ENCODE peak calls at places on chromosomes 5 and 9, in four cellular contexts. J, G, S and Z are unnamed samples.

GRCh38 chr5:149128023-149128875 is 13.0 kb upstream of the ABLIM3 start:
- DNase-seq in J (peak), G (peak), S (no peak), Z (peak)

GRCh38 chr5:113195726-113196125 is 219.1 kb downstream of the DCP2 start:
- DNase-seq in J (no peak), G (no peak), S (no peak), Z (no peak)

GRCh38 chr5:103434057-103434456 is 128.5 kb downstream of the NUDT12 start:
- DNase-seq in J (peak), G (no peak), S (peak), Z (peak)

GRCh38 chr9:110142868-110143866 is 64.8 kb downstream of the C9orf152 start:
- DNase-seq in J (peak), G (peak), S (no peak), Z (peak)

GRCh38 chr5:138708761-138709160 is 44.5 kb upstream of the CTNNA1 start:
- DNase-seq in J (no peak), G (no peak), S (no peak), Z (no peak)

GRCh38 chr5:39520232-39520572 is 95.4 kb upstream of the DAB2 start:
- DNase-seq in J (no peak), G (no peak), S (no peak), Z (no peak)

GRCh38 chr5:97644896-97645295 is 461.8 kb upstream of the RIOK2 start:
- DNase-seq in J (no peak), G (no peak), S (no peak), Z (no peak)

GRCh38 chr5:61624966-61625681 is 293.1 kb downstream of the ZSWIM6 start:
- DNase-seq in J (no peak), G (no peak), S (no peak), Z (no peak)

GRCh38 chr5:101045689-101046088 is 142.6 kb upstream of the ST8SIA4 start:
- DNase-seq in J (no peak), G (no peak), S (no peak), Z (no peak)

GRCh38 chr5:108858959-108859358 is 111.3 kb downstream of the FER start:
- DNase-seq in J (peak), G (no peak), S (no peak), Z (no peak)

GRCh38 chr9:19133549-19134345 is 6.5 kb upstream of the PLIN2 start:
- DNase-seq in J (no peak), G (no peak), S (no peak), Z (no peak)

GRCh38 chr9:806285-807156 is 35.0 kb upstream of the DMRT1 start:
- DNase-seq in J (peak), G (peak), S (no peak), Z (no peak)

GRCh38 chr5:75050415-75050814 is 1.9 kb downstream of the GCNT4 start:
- DNase-seq in J (peak), G (peak), S (no peak), Z (peak)

GRCh38 chr5:6902597-6902996 is 189.4 kb downstream of the TENT4A start:
- DNase-seq in J (no peak), G (no peak), S (no peak), Z (no peak)

DNA sequence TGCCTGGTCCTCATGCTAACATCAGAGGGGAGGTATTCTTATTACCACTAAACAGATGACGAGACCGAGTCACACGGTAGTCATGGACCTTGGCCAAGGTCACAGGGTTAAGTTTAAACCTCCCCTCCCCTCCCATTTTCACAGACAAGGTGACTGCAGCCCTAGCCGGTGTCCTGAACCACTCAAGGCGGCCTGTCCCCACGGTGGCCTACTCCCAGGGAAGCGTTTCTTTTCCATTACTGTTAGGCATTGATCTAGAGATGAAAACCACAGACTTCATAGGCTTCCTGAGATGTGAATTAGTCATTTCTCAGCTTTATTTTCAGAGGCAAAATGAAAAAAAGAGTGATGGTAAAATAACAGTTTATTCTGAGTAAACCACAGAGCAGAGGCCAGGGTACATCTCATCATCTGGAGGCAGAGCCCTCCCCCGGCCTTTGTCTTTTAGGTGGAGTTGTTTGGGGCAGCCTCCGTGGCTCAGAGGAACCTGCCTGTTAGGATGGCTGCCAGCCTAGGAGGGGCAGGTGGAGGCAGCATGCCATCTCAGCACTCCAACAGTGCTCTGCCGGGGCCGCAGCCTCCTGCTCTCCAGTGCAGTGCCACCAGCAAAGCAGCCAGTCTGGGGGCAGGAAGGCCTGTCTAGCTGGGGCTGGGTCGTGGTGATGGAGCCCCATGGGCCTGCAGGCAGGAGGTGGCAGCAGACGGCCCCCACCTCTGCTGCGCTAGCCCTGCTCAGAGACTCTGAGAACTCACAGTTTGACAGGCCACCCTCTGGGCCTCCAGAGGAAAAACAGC is 71.2 kb downstream of the RAPGEF1 start:
- DNase-seq in J (peak), G (peak), S (no peak), Z (no peak)
- TF ChIP-seq USF2 in J (no peak), G (no peak), S (no peak), Z (no peak)

GRCh38 chr9:135068776-135069415 is 18.6 kb upstream of the OLFM1 start:
- DNase-seq in J (no peak), G (no peak), S (no peak), Z (no peak)
- TF ChIP-seq TEAD4 in J (no peak), G (no peak), S (no peak), Z (no peak)

GRCh38 chr5:139863361-139863760 is 67.8 kb downstream of the PSD2 start:
- DNase-seq in J (no peak), G (no peak), S (no peak), Z (no peak)
- TF ChIP-seq USF2 in J (no peak), G (no peak), S (no peak), Z (no peak)

DNA sequence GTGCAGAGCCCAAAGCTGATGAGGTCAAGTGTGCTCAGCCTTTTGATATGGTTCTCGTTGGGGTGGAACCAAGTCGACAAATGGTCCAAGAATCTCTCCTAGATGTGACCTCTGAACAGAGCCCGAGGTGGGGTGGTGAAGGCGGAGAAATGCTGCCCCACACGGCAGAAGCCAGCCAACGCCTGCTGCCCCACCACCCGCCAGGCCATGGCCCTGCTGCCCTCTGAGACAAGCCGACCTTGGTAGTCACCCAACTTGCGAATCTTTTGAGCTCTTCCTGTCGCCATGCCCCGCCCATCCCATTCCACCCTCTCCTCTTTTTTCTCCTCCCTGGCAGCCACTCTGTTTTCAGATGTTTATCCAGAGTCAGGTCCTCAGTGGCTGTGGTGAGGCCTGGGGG is 91.5 kb upstream of the EGFLAM start:
- DNase-seq in J (no peak), G (no peak), S (no peak), Z (no peak)
- TF ChIP-seq TEAD4 in J (no peak), G (no peak), S (no peak), Z (no peak)

DNA sequence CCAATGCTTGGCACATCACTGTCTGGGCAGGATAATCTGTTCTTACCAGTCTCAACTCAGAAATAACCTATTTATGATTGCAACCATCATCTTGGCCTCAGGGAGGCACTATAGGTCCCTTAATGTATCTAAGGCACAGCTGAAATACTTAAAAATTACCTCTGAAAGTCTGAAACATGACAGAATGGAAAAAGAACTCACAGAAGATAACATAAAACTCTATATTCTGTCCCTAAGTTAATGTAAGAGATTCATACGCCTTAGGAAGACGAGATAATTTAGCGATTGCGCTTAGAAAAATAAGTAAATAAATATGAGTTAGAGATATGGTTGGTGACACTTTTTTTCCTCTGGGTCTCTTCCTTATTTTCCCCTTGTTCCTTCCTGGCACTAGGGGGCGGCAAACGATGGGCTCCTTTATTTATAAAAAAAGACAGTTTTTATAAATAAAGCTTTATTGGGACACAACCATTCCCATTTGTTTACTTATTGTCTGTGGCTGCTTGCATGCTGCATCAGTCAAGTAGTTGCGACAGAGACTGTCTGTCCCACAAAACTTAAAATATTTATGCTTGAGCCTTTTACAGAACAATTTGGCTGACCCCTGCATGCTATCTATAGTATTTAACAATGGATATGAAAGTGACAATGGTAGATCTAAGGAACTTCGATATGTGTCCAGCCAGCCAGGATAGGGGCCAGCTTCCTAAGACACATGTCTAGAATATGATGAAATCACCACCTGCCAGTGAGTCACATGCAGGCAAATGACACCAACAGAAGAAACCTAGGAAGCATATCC is 79.6 kb downstream of the PDE4D start:
- DNase-seq in J (peak), G (peak), S (no peak), Z (peak)
- TF ChIP-seq USF2 in J (no peak), G (no peak), S (no peak), Z (no peak)

DNA sequence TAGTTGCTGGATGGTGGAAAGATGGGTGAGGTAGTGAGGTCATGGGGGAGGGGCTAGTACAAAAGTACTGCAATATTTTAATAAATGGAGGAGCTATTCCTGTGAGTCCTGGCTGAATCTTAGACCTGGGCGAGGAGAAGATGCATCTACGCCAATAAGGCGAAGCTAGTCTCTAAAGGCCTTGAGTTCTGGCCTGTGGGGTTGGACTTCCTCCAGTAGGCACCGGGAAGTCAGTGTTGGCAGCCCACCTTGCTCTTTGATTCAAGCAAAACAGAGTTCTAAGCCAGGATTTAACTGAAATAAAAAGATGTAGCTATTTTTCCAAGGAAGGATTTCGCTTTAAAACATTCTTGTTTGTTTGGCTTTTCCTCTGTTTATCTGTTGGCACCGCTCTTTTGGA is 244.6 kb downstream of the KIF4B start:
- DNase-seq in J (no peak), G (no peak), S (no peak), Z (no peak)
- TF ChIP-seq TEAD4 in J (no peak), G (no peak), S (no peak), Z (no peak)

DNA sequence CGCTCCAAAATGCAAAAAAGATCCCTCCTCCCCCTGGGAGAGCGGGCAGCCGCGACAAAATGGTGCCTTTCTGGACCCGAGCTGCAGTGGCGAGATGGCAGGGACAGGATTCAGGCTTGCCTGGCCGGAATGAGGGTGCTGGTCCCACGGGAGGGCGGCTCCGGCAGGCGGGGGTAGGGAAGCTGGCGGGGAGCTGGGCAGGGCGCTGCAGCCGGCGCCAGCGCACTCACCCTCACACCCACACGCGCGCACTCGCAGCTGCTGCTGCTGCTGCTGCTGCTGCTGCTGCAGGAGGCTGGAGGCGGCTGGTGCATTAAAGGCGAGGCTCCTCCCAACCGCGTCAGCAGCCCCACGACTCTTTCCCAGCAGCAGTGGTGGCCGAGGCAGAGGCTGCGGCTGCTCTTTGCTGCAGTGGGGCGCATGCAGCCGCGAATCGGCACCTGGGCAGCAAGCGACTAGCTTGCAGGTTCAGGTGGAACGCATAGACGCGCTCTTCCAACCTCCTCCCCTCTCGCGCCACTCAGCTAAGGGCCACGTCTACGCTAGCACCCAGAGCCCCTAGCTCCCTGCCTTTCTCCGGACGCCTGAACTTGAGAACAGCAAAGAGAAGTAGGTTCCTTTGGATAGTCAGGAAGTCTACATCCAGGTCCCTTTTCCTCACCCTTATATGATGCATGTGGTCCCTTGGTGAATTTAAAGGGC is at the start of gene PPP2R2B:
- DNase-seq in J (no peak), G (peak), S (no peak), Z (peak)
- TF ChIP-seq USF2 in J (no peak), G (no peak), S (no peak), Z (no peak)

DNA sequence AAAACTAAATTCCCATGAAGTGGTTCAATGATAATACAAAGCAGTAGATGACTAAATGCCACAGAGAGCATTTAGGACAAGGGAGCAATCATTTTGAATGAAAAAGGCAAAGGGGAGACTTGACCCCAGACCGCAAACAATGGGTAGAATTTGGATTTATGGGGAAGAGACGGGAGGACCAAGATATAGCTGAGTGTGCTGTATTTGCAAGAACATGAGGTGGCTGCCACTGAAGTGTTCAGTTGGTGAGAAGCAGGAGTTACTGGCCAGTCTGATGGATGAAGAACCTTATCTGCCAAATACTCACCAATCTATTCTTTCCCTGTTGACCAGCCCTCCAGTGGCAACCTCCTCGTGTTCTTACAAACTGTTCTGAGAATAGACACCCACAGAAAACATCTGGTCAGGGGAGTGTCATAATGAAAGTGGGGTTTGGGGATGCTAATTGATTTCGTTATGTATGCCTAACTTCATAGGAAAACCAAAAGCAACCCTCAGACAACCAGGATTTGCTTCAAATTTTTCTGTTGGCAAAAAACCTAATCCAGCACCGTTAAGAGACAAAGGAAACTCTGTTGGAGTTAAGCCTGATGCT is 19.8 kb downstream of the TDRD7 start:
- DNase-seq in J (no peak), G (no peak), S (no peak), Z (no peak)
- TF ChIP-seq TEAD4 in J (no peak), G (no peak), S (no peak), Z (no peak)

DNA sequence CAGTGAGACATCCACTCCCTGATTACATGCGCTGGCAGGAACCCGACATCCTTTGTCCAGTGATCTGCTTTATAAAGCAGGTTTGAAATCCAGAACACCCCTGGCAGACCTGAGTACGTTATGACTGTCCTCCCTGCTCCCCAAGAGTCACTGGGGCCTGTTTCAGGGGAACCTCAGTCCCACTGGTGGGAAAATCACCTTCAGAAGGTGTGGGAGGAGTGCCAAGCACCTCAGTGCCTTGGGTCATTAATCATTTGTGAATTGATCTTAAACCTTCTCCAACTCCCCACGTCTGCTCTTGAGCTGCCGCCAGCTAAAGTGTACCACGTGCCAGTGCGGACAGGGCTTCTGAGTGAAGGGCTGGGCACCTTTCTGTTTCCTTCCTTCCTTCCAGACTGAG is 16.2 kb downstream of the SLC6A3 start:
- DNase-seq in J (no peak), G (no peak), S (no peak), Z (no peak)
- TF ChIP-seq USF2 in J (no peak), G (no peak), S (no peak), Z (no peak)